ENCODE peak calls at places on chromosomes 7 and 10, in eight cellular contexts. Z is SK-N-SH, Q is choroid plexus epithelial cell, K is OCI-LY7, A is foreskin fibroblast, W is AG10803, E is fibroblast of lung, I is epithelial cell of esophagus. M is an unnamed sample.

GRCh38 chr7:75658369-75658768 is 80.4 kb downstream of the HIP1 start:
- DNase-seq in Z (no peak), Q (no peak), K (no peak), A (no peak), W (no peak), E (peak), I (no peak), M (no peak)

GRCh38 chr7:128383781-128384180 is 22.3 kb upstream of the PRRT4 start:
- DNase-seq in Z (peak), Q (no peak), K (no peak), A (no peak), W (no peak), E (no peak), I (no peak), M (no peak)

GRCh38 chr7:87886875-87887274 is 10.6 kb downstream of the DBF4 start:
- DNase-seq in Z (peak), Q (peak), K (peak), A (peak), W (peak), E (peak), I (peak), M (no peak)

GRCh38 chr10:133141963-133142350 is 18.1 kb upstream of the KNDC1 start:
- DNase-seq in Z (no peak), Q (no peak), K (no peak), A (no peak), W (no peak), E (no peak), I (no peak), M (no peak)

GRCh38 chr7:131952365-131952764 is 395.9 kb upstream of the PODXL start:
- DNase-seq in Z (no peak), Q (no peak), K (no peak), A (no peak), W (no peak), E (no peak), I (no peak), M (no peak)

GRCh38 chr7:5699951-5700384 is 81.5 kb downstream of the RNF216 start:
- DNase-seq in Z (no peak), Q (peak), K (peak), A (no peak), W (no peak), E (no peak), I (no peak), M (no peak)

GRCh38 chr7:135670179-135670578 is 7.9 kb downstream of the STMP1 start:
- DNase-seq in Z (no peak), Q (peak), K (no peak), A (peak), W (peak), E (peak), I (peak), M (no peak)

GRCh38 chr10:126373137-126373536 is 15.1 kb downstream of the ADAM12 start:
- DNase-seq in Z (no peak), Q (peak), K (no peak), A (peak), W (peak), E (peak), I (no peak), M (no peak)

GRCh38 chr7:122132341-122132740 is 11.7 kb downstream of the AASS start:
- DNase-seq in Z (no peak), Q (peak), K (no peak), A (peak), W (peak), E (peak), I (peak), M (no peak)

GRCh38 chr7:123679614-123680013 is 23.9 kb downstream of the LMOD2 start:
- DNase-seq in Z (no peak), Q (no peak), K (no peak), A (no peak), W (no peak), E (no peak), I (no peak), M (no peak)

GRCh38 chr7:136405931-136406777 is 429.0 kb upstream of the MTPN start:
- DNase-seq in Z (peak), Q (peak), K (peak), A (peak), W (peak), E (peak), I (peak), M (no peak)

GRCh38 chr7:92765725-92766124 is 70.6 kb downstream of the CDK6 start:
- DNase-seq in Z (no peak), Q (peak), K (no peak), A (peak), W (peak), E (peak), I (peak), M (no peak)

GRCh38 chr7:141073641-141074161 is at the start of gene TMEM178B:
- DNase-seq in Z (peak), Q (no peak), K (no peak), A (no peak), W (no peak), E (no peak), I (no peak), M (no peak)

GRCh38 chr7:116918744-116919143 is 34.6 kb upstream of the ST7 start:
- DNase-seq in Z (no peak), Q (no peak), K (no peak), A (no peak), W (peak), E (no peak), I (no peak), M (peak)

GRCh38 chr10:99832439-99832838 is 50.0 kb downstream of the ABCC2 start:
- DNase-seq in Z (no peak), Q (no peak), K (no peak), A (no peak), W (no peak), E (no peak), I (no peak), M (no peak)

GRCh38 chr7:92609921-92610518 is 19.8 kb upstream of the FAM133B start:
- DNase-seq in Z (peak), Q (peak), K (peak), A (no peak), W (peak), E (peak), I (peak), M (no peak)

GRCh38 chr7:134854816-134855215 is 75.4 kb downstream of the CALD1 start:
- DNase-seq in Z (no peak), Q (no peak), K (peak), A (no peak), W (peak), E (no peak), I (no peak), M (no peak)

GRCh38 chr7:11529382-11529781 is 302.6 kb downstream of the THSD7A start:
- DNase-seq in Z (no peak), Q (no peak), K (no peak), A (no peak), W (no peak), E (no peak), I (no peak), M (no peak)

GRCh38 chr7:39091774-39092173 is 114.1 kb downstream of the POU6F2 start:
- DNase-seq in Z (no peak), Q (no peak), K (no peak), A (no peak), W (no peak), E (no peak), I (no peak), M (no peak)

GRCh38 chr7:43761919-43762318 is 3.4 kb downstream of the BLVRA start:
- DNase-seq in Z (no peak), Q (no peak), K (no peak), A (peak), W (no peak), E (peak), I (peak), M (no peak)

GRCh38 chr7:56097700-56098099 is 4.9 kb upstream of the PHKG1 start:
- DNase-seq in Z (no peak), Q (peak), K (no peak), A (peak), W (peak), E (peak), I (no peak), M (peak)

GRCh38 chr7:1611708-1612241 is 41.9 kb upstream of the PSMG3 start:
- DNase-seq in Z (peak), Q (peak), K (no peak), A (peak), W (peak), E (peak), I (peak), M (peak)

GRCh38 chr7:120760851-120761250 is 97.1 kb downstream of the TSPAN12 start:
- DNase-seq in Z (no peak), Q (no peak), K (no peak), A (no peak), W (no peak), E (no peak), I (no peak), M (no peak)

GRCh38 chr10:132549416-132549815 is 11.8 kb downstream of the INPP5A start:
- DNase-seq in Z (no peak), Q (no peak), K (no peak), A (no peak), W (no peak), E (no peak), I (no peak), M (no peak)

GRCh38 chr10:15879663-15880062 is 19.4 kb upstream of the MINDY3 start:
- DNase-seq in Z (no peak), Q (no peak), K (no peak), A (no peak), W (no peak), E (no peak), I (peak), M (no peak)

GRCh38 chr7:71896535-71896934 is 515.6 kb downstream of the CALN1 start:
- DNase-seq in Z (no peak), Q (no peak), K (no peak), A (no peak), W (no peak), E (no peak), I (no peak), M (no peak)

GRCh38 chr7:108282427-108282996 is 152.4 kb upstream of the LAMB4 start:
- DNase-seq in Z (no peak), Q (no peak), K (no peak), A (no peak), W (no peak), E (no peak), I (peak), M (no peak)

GRCh38 chr7:1667566-1668485 is 2.3 kb upstream of the ELFN1 start:
- DNase-seq in Z (peak), Q (no peak), K (no peak), A (no peak), W (no peak), E (no peak), I (no peak), M (no peak)

GRCh38 chr10:46169736-46170135 is 117.1 kb upstream of the ANTXRL start:
- DNase-seq in Z (no peak), Q (no peak), K (no peak), A (no peak), W (no peak), E (no peak), I (no peak), M (no peak)
- TF ChIP-seq CTCF in Z (no peak), Q (no peak), K (no peak), A (no peak), W (no peak), E (no peak), I (no peak), M (no peak)

DNA sequence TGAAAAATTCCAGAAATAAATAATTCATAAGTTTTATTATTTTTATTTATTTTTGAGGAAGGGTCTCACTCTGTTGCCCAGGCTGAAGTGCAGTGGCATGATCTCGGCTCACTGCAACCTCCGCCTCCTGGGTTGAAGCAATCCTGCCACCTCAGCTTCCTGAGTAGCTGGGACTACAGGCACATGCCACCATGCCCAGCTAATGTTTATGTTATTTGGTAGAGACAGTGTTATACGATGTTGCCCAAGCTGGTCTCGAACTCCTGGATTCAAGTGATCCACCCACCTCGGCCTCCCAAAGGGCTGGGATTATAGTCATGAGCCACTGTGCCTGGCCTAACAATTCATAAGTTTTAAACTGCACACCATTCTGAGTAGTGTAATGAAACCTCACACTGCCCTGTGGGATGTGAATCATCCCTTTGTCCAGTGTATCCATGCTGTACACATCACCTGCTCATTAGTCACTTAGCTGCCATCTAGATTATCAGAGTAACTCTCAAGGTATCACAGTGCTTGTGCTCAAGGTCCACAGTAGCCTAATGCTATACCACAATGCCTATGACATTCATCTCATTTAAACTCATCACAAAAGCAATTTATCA is 17.9 kb downstream of the RTKN2 start:
- DNase-seq in Z (no peak), Q (peak), K (no peak), A (peak), W (peak), E (no peak), I (peak), M (no peak)
- H3K4me3 ChIP-seq in Z (no peak), Q (no peak), K (no peak), A (no peak), W (no peak), E (no peak), I (no peak), M (no peak)

DNA sequence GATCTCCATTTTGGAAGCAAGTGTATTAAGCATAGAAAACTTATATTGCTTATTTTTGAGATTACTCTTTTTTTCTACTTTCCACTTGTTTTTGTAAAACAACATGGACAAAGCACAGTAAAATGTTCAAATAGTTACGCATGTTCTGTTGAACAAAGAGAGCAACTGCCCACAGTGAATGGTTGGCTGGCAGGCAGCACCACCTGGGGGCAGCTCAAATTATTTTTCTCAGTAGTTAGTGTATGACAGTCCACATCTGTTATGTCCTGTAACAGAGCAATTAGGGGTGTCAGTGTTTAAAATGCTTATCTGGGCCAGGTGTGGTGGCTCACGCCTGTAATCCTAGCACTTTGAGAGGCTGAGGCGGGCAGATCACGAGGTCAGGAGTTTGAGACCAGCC is 46.1 kb upstream of the CACUL1 start:
- DNase-seq in Z (peak), Q (peak), K (peak), A (no peak), W (peak), E (peak), I (peak), M (no peak)
- TF ChIP-seq CTCF in Z (peak), Q (peak), K (peak), A (peak), W (peak), E (peak), I (peak), M (peak)

GRCh38 chr10:116721048-116721897 is 21.1 kb downstream of the HSPA12A start:
- DNase-seq in Z (no peak), Q (no peak), K (no peak), A (no peak), W (no peak), E (no peak), I (no peak), M (no peak)

GRCh38 chr10:116721991-116722392 is 20.4 kb downstream of the HSPA12A start:
- DNase-seq in Z (peak), Q (peak), K (no peak), A (no peak), W (no peak), E (peak), I (no peak), M (no peak)

GRCh38 chr10:116720241-116721047 is 21.9 kb downstream of the HSPA12A start:
- DNase-seq in Z (no peak), Q (no peak), K (no peak), A (no peak), W (no peak), E (no peak), I (no peak), M (no peak)

GRCh38 chr10:116722736-116723427 is 19.5 kb downstream of the HSPA12A start:
- DNase-seq in Z (peak), Q (no peak), K (no peak), A (no peak), W (no peak), E (no peak), I (no peak), M (no peak)

DNA sequence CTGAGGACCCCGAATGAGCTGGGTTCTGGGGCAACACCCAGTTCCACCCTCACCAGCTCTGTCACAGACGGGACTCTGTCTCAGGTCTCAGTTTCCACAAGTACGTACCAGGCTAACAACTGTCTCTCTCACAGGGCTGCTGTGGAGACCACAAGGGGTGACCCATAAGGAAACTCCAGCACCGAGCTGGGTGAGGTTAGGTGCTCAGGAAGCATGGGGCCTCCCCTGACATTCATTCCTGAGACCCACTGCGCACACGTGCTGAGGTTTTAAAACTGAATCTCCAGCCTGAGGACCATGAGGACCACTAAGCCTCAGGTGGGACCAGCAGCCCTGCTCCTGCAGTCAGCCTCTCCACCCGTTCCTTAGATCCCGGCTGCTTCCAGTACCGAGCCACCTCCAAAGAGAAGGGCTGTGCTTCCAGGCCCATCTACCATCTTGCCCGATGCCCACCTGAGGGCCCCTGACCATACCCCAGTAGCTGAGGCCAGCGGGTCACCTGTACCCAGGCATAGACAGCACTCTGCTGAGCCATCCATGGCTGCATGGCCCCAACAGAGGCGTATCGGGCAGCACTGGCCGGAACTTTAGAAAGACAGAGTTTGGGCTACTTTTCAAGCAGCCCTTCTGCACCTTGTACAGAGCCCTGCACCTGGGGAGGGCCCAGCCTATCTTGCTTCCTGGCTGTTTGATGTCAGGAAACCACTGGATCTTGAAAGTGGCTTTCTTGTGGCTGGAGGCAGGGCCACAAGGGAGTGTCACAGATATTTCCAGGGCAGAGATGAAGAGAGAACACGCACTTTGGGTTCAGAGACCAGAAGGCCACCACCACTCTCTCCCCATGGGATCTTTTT is 18.7 kb downstream of the HSPA12A start:
- DNase-seq in Z (no peak), Q (no peak), K (no peak), A (no peak), W (no peak), E (no peak), I (no peak), M (no peak)
- H3K4me3 ChIP-seq in Z (no peak), Q (no peak), K (no peak), A (no peak), W (no peak), E (no peak), I (no peak), M (no peak)

GRCh38 chr10:34405611-34406462 is 409.3 kb downstream of the PARD3 start:
- DNase-seq in Z (no peak), Q (no peak), K (no peak), A (peak), W (no peak), E (no peak), I (peak), M (no peak)
- TF ChIP-seq CTCF in Z (no peak), Q (no peak), K (no peak), A (no peak), W (no peak), E (no peak), I (no peak), M (no peak)

GRCh38 chr10:110881247-110881646 is 9.5 kb downstream of the PDCD4 start:
- DNase-seq in Z (no peak), Q (no peak), K (no peak), A (no peak), W (no peak), E (no peak), I (no peak), M (no peak)
- H3K4me3 ChIP-seq in Z (no peak), Q (no peak), K (no peak), A (no peak), W (no peak), E (no peak), I (no peak), M (no peak)

M was measured in AG04449.